ENCODE peak calls at places on chromosomes 6 and 20, in six cellular contexts. One of them, this sample, is unnamed.

GRCh38 chr6:111683749-111684267 is 78.1 kb upstream of the TRAF3IP2 start:
- DNase-seq in left lung: no peak
- DNase-seq in heart right ventricle: peak
- DNase-seq in activated CD8-positive, alpha-beta memory T cell treated with anti-CD3 and anti-CD28 coated beads for 1 hour: no peak
- DNase-seq in RWPE1: no peak
- DNase-seq in mesothelial cell of epicardium: no peak
- DNase-seq in this sample: no peak

GRCh38 chr6:89797317-89797716 is 22.3 kb downstream of the MDN1 start:
- DNase-seq in left lung: no peak
- DNase-seq in heart right ventricle: no peak
- DNase-seq in activated CD8-positive, alpha-beta memory T cell treated with anti-CD3 and anti-CD28 coated beads for 1 hour: no peak
- DNase-seq in RWPE1: no peak
- DNase-seq in mesothelial cell of epicardium: no peak
- DNase-seq in this sample: no peak

GRCh38 chr6:169046483-169047192 is 207.0 kb downstream of the THBS2 start:
- DNase-seq in left lung: no peak
- DNase-seq in heart right ventricle: no peak
- DNase-seq in activated CD8-positive, alpha-beta memory T cell treated with anti-CD3 and anti-CD28 coated beads for 1 hour: no peak
- DNase-seq in RWPE1: peak
- DNase-seq in mesothelial cell of epicardium: no peak
- DNase-seq in this sample: no peak

GRCh38 chr6:144853603-144854002 is 568.5 kb downstream of the UTRN start:
- DNase-seq in left lung: no peak
- DNase-seq in heart right ventricle: no peak
- DNase-seq in activated CD8-positive, alpha-beta memory T cell treated with anti-CD3 and anti-CD28 coated beads for 1 hour: no peak
- DNase-seq in RWPE1: no peak
- DNase-seq in mesothelial cell of epicardium: no peak
- DNase-seq in this sample: no peak

GRCh38 chr6:136249336-136249735 is 775 bp downstream of the MTFR2 start:
- DNase-seq in left lung: no peak
- DNase-seq in heart right ventricle: no peak
- DNase-seq in activated CD8-positive, alpha-beta memory T cell treated with anti-CD3 and anti-CD28 coated beads for 1 hour: no peak
- DNase-seq in RWPE1: no peak
- DNase-seq in mesothelial cell of epicardium: no peak
- DNase-seq in this sample: no peak

GRCh38 chr20:35004051-35004725 is 48.5 kb downstream of the MYH7B start:
- DNase-seq in left lung: peak
- DNase-seq in heart right ventricle: no peak
- DNase-seq in activated CD8-positive, alpha-beta memory T cell treated with anti-CD3 and anti-CD28 coated beads for 1 hour: no peak
- DNase-seq in RWPE1: no peak
- DNase-seq in mesothelial cell of epicardium: no peak
- DNase-seq in this sample: no peak

GRCh38 chr6:7730852-7731251 is 5.0 kb downstream of the BMP6 start:
- DNase-seq in left lung: no peak
- DNase-seq in heart right ventricle: no peak
- DNase-seq in activated CD8-positive, alpha-beta memory T cell treated with anti-CD3 and anti-CD28 coated beads for 1 hour: no peak
- DNase-seq in RWPE1: peak
- DNase-seq in mesothelial cell of epicardium: no peak
- DNase-seq in this sample: no peak

GRCh38 chr6:40928302-40928701 is 110.7 kb downstream of the UNC5CL start:
- DNase-seq in left lung: no peak
- DNase-seq in heart right ventricle: no peak
- DNase-seq in activated CD8-positive, alpha-beta memory T cell treated with anti-CD3 and anti-CD28 coated beads for 1 hour: no peak
- DNase-seq in RWPE1: no peak
- DNase-seq in mesothelial cell of epicardium: no peak
- DNase-seq in this sample: no peak

GRCh38 chr6:149683256-149683860 is 34.5 kb downstream of the LATS1 start:
- DNase-seq in left lung: no peak
- DNase-seq in heart right ventricle: peak
- DNase-seq in activated CD8-positive, alpha-beta memory T cell treated with anti-CD3 and anti-CD28 coated beads for 1 hour: no peak
- DNase-seq in RWPE1: no peak
- DNase-seq in mesothelial cell of epicardium: no peak
- DNase-seq in this sample: no peak

GRCh38 chr20:51818479-51819008 is 16.2 kb upstream of the SALL4 start:
- DNase-seq in left lung: no peak
- DNase-seq in heart right ventricle: no peak
- DNase-seq in activated CD8-positive, alpha-beta memory T cell treated with anti-CD3 and anti-CD28 coated beads for 1 hour: no peak
- DNase-seq in RWPE1: no peak
- DNase-seq in mesothelial cell of epicardium: no peak
- DNase-seq in this sample: no peak

GRCh38 chr6:35047265-35048011 is 93.7 kb downstream of the TCP11 start:
- DNase-seq in left lung: no peak
- DNase-seq in heart right ventricle: no peak
- DNase-seq in activated CD8-positive, alpha-beta memory T cell treated with anti-CD3 and anti-CD28 coated beads for 1 hour: no peak
- DNase-seq in RWPE1: no peak
- DNase-seq in mesothelial cell of epicardium: no peak
- DNase-seq in this sample: no peak

GRCh38 chr6:32170294-32170693 is 5.6 kb downstream of the AGPAT1 start:
- DNase-seq in left lung: no peak
- DNase-seq in heart right ventricle: no peak
- DNase-seq in activated CD8-positive, alpha-beta memory T cell treated with anti-CD3 and anti-CD28 coated beads for 1 hour: no peak
- DNase-seq in RWPE1: no peak
- DNase-seq in mesothelial cell of epicardium: no peak
- DNase-seq in this sample: no peak

GRCh38 chr6:128731249-128732165 is 151.4 kb upstream of the LAMA2 start:
- DNase-seq in left lung: no peak
- DNase-seq in heart right ventricle: no peak
- DNase-seq in activated CD8-positive, alpha-beta memory T cell treated with anti-CD3 and anti-CD28 coated beads for 1 hour: no peak
- DNase-seq in RWPE1: peak
- DNase-seq in mesothelial cell of epicardium: no peak
- DNase-seq in this sample: peak

This sample was measured in NCI-H1105.